ENCODE peak calls at places on chromosome 20, in nine cellular contexts. One of them, this sample, is unnamed.

GRCh38 chr20:49951160-49951559 is 15.0 kb downstream of the RNF114 start:
- DNase-seq in SK-N-SH: no peak
- DNase-seq in HT1080: peak
- DNase-seq in NCI-H69: no peak
- DNase-seq in stimulated activated CD8-positive, alpha-beta memory T cell treated with anti-CD3 and anti-CD28 coated beads, Interleukin-7, amount 100 ng/mL, for 1 hour: no peak
- DNase-seq in COR-L47: no peak
- DNase-seq in midbrain: no peak
- DNase-seq in NCI-H187 treated with DMSO at 0.1 percent for 48 hours: no peak
- DNase-seq in mucosa of gallbladder: no peak
- DNase-seq in this sample: no peak

GRCh38 chr20:10304474-10305046 is 85.9 kb downstream of the SNAP25 start:
- DNase-seq in SK-N-SH: no peak
- DNase-seq in HT1080: no peak
- DNase-seq in NCI-H69: no peak
- DNase-seq in stimulated activated CD8-positive, alpha-beta memory T cell treated with anti-CD3 and anti-CD28 coated beads, Interleukin-7, amount 100 ng/mL, for 1 hour: no peak
- DNase-seq in COR-L47: no peak
- DNase-seq in midbrain: no peak
- DNase-seq in NCI-H187 treated with DMSO at 0.1 percent for 48 hours: no peak
- DNase-seq in mucosa of gallbladder: no peak
- DNase-seq in this sample: no peak

GRCh38 chr20:9617940-9618339 is 103.5 kb downstream of the LAMP5 start:
- DNase-seq in SK-N-SH: peak
- DNase-seq in HT1080: peak
- DNase-seq in NCI-H69: peak
- DNase-seq in stimulated activated CD8-positive, alpha-beta memory T cell treated with anti-CD3 and anti-CD28 coated beads, Interleukin-7, amount 100 ng/mL, for 1 hour: no peak
- DNase-seq in COR-L47: peak
- DNase-seq in midbrain: peak
- DNase-seq in NCI-H187 treated with DMSO at 0.1 percent for 48 hours: peak
- DNase-seq in mucosa of gallbladder: peak
- DNase-seq in this sample: peak

GRCh38 chr20:23270427-23270911 is 80.1 kb upstream of the NXT1 start:
- DNase-seq in SK-N-SH: no peak
- DNase-seq in HT1080: peak
- DNase-seq in NCI-H69: peak
- DNase-seq in stimulated activated CD8-positive, alpha-beta memory T cell treated with anti-CD3 and anti-CD28 coated beads, Interleukin-7, amount 100 ng/mL, for 1 hour: no peak
- DNase-seq in COR-L47: no peak
- DNase-seq in midbrain: no peak
- DNase-seq in NCI-H187 treated with DMSO at 0.1 percent for 48 hours: no peak
- DNase-seq in mucosa of gallbladder: no peak
- DNase-seq in this sample: no peak

GRCh38 chr20:16970751-16971150 is 222.6 kb downstream of the OTOR start:
- DNase-seq in SK-N-SH: no peak
- DNase-seq in HT1080: no peak
- DNase-seq in NCI-H69: no peak
- DNase-seq in stimulated activated CD8-positive, alpha-beta memory T cell treated with anti-CD3 and anti-CD28 coated beads, Interleukin-7, amount 100 ng/mL, for 1 hour: no peak
- DNase-seq in COR-L47: no peak
- DNase-seq in midbrain: no peak
- DNase-seq in NCI-H187 treated with DMSO at 0.1 percent for 48 hours: no peak
- DNase-seq in mucosa of gallbladder: no peak
- DNase-seq in this sample: no peak

GRCh38 chr20:55782861-55783260 is 222.5 kb downstream of the CBLN4 start:
- DNase-seq in SK-N-SH: peak
- DNase-seq in HT1080: no peak
- DNase-seq in NCI-H69: peak
- DNase-seq in stimulated activated CD8-positive, alpha-beta memory T cell treated with anti-CD3 and anti-CD28 coated beads, Interleukin-7, amount 100 ng/mL, for 1 hour: no peak
- DNase-seq in COR-L47: no peak
- DNase-seq in midbrain: no peak
- DNase-seq in NCI-H187 treated with DMSO at 0.1 percent for 48 hours: peak
- DNase-seq in mucosa of gallbladder: no peak
- DNase-seq in this sample: peak

GRCh38 chr20:35954907-35955251 is 577 bp upstream of the SCAND1 start:
- DNase-seq in SK-N-SH: no peak
- DNase-seq in HT1080: no peak
- DNase-seq in NCI-H69: peak
- DNase-seq in stimulated activated CD8-positive, alpha-beta memory T cell treated with anti-CD3 and anti-CD28 coated beads, Interleukin-7, amount 100 ng/mL, for 1 hour: peak
- DNase-seq in COR-L47: no peak
- DNase-seq in midbrain: no peak
- DNase-seq in NCI-H187 treated with DMSO at 0.1 percent for 48 hours: no peak
- DNase-seq in mucosa of gallbladder: no peak
- DNase-seq in this sample: no peak

GRCh38 chr20:56801991-56802740 is 173.1 kb downstream of the TFAP2C start:
- DNase-seq in SK-N-SH: no peak
- DNase-seq in HT1080: no peak
- DNase-seq in NCI-H69: no peak
- DNase-seq in stimulated activated CD8-positive, alpha-beta memory T cell treated with anti-CD3 and anti-CD28 coated beads, Interleukin-7, amount 100 ng/mL, for 1 hour: no peak
- DNase-seq in COR-L47: no peak
- DNase-seq in midbrain: no peak
- DNase-seq in NCI-H187 treated with DMSO at 0.1 percent for 48 hours: no peak
- DNase-seq in mucosa of gallbladder: no peak
- DNase-seq in this sample: no peak

GRCh38 chr20:56974499-56975250 is 291.8 kb downstream of the BMP7 start:
- DNase-seq in SK-N-SH: no peak
- DNase-seq in HT1080: peak
- DNase-seq in NCI-H69: peak
- DNase-seq in stimulated activated CD8-positive, alpha-beta memory T cell treated with anti-CD3 and anti-CD28 coated beads, Interleukin-7, amount 100 ng/mL, for 1 hour: no peak
- DNase-seq in COR-L47: peak
- DNase-seq in midbrain: peak
- DNase-seq in NCI-H187 treated with DMSO at 0.1 percent for 48 hours: no peak
- DNase-seq in mucosa of gallbladder: no peak
- DNase-seq in this sample: peak

GRCh38 chr20:50467618-50468373 is 42.4 kb upstream of the PTPN1 start:
- DNase-seq in SK-N-SH: peak
- DNase-seq in HT1080: peak
- DNase-seq in NCI-H69: peak
- DNase-seq in stimulated activated CD8-positive, alpha-beta memory T cell treated with anti-CD3 and anti-CD28 coated beads, Interleukin-7, amount 100 ng/mL, for 1 hour: no peak
- DNase-seq in COR-L47: no peak
- DNase-seq in midbrain: peak
- DNase-seq in NCI-H187 treated with DMSO at 0.1 percent for 48 hours: no peak
- DNase-seq in mucosa of gallbladder: peak
- DNase-seq in this sample: peak

GRCh38 chr20:41213150-41213820 is 75.9 kb downstream of the PLCG1 start:
- DNase-seq in SK-N-SH: peak
- DNase-seq in HT1080: peak
- DNase-seq in NCI-H69: peak
- DNase-seq in stimulated activated CD8-positive, alpha-beta memory T cell treated with anti-CD3 and anti-CD28 coated beads, Interleukin-7, amount 100 ng/mL, for 1 hour: no peak
- DNase-seq in COR-L47: peak
- DNase-seq in midbrain: peak
- DNase-seq in NCI-H187 treated with DMSO at 0.1 percent for 48 hours: no peak
- DNase-seq in mucosa of gallbladder: no peak
- DNase-seq in this sample: peak

GRCh38 chr20:53609501-53610445 is 16.1 kb upstream of the ZNF217 start:
- DNase-seq in SK-N-SH: no peak
- DNase-seq in HT1080: no peak
- DNase-seq in NCI-H69: no peak
- DNase-seq in stimulated activated CD8-positive, alpha-beta memory T cell treated with anti-CD3 and anti-CD28 coated beads, Interleukin-7, amount 100 ng/mL, for 1 hour: peak
- DNase-seq in COR-L47: no peak
- DNase-seq in midbrain: no peak
- DNase-seq in NCI-H187 treated with DMSO at 0.1 percent for 48 hours: peak
- DNase-seq in mucosa of gallbladder: peak
- DNase-seq in this sample: no peak

GRCh38 chr20:18397090-18397489 is 69.7 kb downstream of the DZANK1 start:
- DNase-seq in SK-N-SH: no peak
- DNase-seq in HT1080: no peak
- DNase-seq in NCI-H69: no peak
- DNase-seq in stimulated activated CD8-positive, alpha-beta memory T cell treated with anti-CD3 and anti-CD28 coated beads, Interleukin-7, amount 100 ng/mL, for 1 hour: no peak
- DNase-seq in COR-L47: no peak
- DNase-seq in midbrain: no peak
- DNase-seq in NCI-H187 treated with DMSO at 0.1 percent for 48 hours: no peak
- DNase-seq in mucosa of gallbladder: no peak
- DNase-seq in this sample: no peak

GRCh38 chr20:59813948-59814834 is 119.2 kb downstream of the SYCP2 start:
- DNase-seq in SK-N-SH: no peak
- DNase-seq in HT1080: no peak
- DNase-seq in NCI-H69: no peak
- DNase-seq in stimulated activated CD8-positive, alpha-beta memory T cell treated with anti-CD3 and anti-CD28 coated beads, Interleukin-7, amount 100 ng/mL, for 1 hour: no peak
- DNase-seq in COR-L47: no peak
- DNase-seq in midbrain: no peak
- DNase-seq in NCI-H187 treated with DMSO at 0.1 percent for 48 hours: no peak
- DNase-seq in mucosa of gallbladder: peak
- DNase-seq in this sample: no peak

GRCh38 chr20:45359406-45360148 is 3.4 kb upstream of the SYS1 start:
- DNase-seq in SK-N-SH: no peak
- DNase-seq in HT1080: peak
- DNase-seq in NCI-H69: no peak
- DNase-seq in stimulated activated CD8-positive, alpha-beta memory T cell treated with anti-CD3 and anti-CD28 coated beads, Interleukin-7, amount 100 ng/mL, for 1 hour: no peak
- DNase-seq in COR-L47: no peak
- DNase-seq in midbrain: no peak
- DNase-seq in NCI-H187 treated with DMSO at 0.1 percent for 48 hours: no peak
- DNase-seq in mucosa of gallbladder: peak
- DNase-seq in this sample: no peak

GRCh38 chr20:17343091-17343490 is 116.3 kb downstream of the PCSK2 start:
- DNase-seq in SK-N-SH: no peak
- DNase-seq in HT1080: no peak
- DNase-seq in NCI-H69: no peak
- DNase-seq in stimulated activated CD8-positive, alpha-beta memory T cell treated with anti-CD3 and anti-CD28 coated beads, Interleukin-7, amount 100 ng/mL, for 1 hour: no peak
- DNase-seq in COR-L47: no peak
- DNase-seq in midbrain: no peak
- DNase-seq in NCI-H187 treated with DMSO at 0.1 percent for 48 hours: no peak
- DNase-seq in mucosa of gallbladder: no peak
- DNase-seq in this sample: no peak

GRCh38 chr20:50286609-50287008 is 96.0 kb downstream of the CEBPB start:
- DNase-seq in SK-N-SH: peak
- DNase-seq in HT1080: no peak
- DNase-seq in NCI-H69: no peak
- DNase-seq in stimulated activated CD8-positive, alpha-beta memory T cell treated with anti-CD3 and anti-CD28 coated beads, Interleukin-7, amount 100 ng/mL, for 1 hour: no peak
- DNase-seq in COR-L47: no peak
- DNase-seq in midbrain: no peak
- DNase-seq in NCI-H187 treated with DMSO at 0.1 percent for 48 hours: no peak
- DNase-seq in mucosa of gallbladder: peak
- DNase-seq in this sample: peak

GRCh38 chr20:54132612-54133433 is 41.0 kb downstream of the CYP24A1 start:
- DNase-seq in SK-N-SH: no peak
- DNase-seq in HT1080: peak
- DNase-seq in NCI-H69: no peak
- DNase-seq in stimulated activated CD8-positive, alpha-beta memory T cell treated with anti-CD3 and anti-CD28 coated beads, Interleukin-7, amount 100 ng/mL, for 1 hour: no peak
- DNase-seq in COR-L47: no peak
- DNase-seq in midbrain: no peak
- DNase-seq in NCI-H187 treated with DMSO at 0.1 percent for 48 hours: peak
- DNase-seq in mucosa of gallbladder: no peak
- DNase-seq in this sample: no peak

GRCh38 chr20:57471496-57472210 is 53.3 kb downstream of the CTCFL start:
- DNase-seq in SK-N-SH: no peak
- DNase-seq in HT1080: no peak
- DNase-seq in NCI-H69: no peak
- DNase-seq in stimulated activated CD8-positive, alpha-beta memory T cell treated with anti-CD3 and anti-CD28 coated beads, Interleukin-7, amount 100 ng/mL, for 1 hour: no peak
- DNase-seq in COR-L47: no peak
- DNase-seq in midbrain: no peak
- DNase-seq in NCI-H187 treated with DMSO at 0.1 percent for 48 hours: no peak
- DNase-seq in mucosa of gallbladder: no peak
- DNase-seq in this sample: no peak

GRCh38 chr20:18847226-18847625 is 33.6 kb downstream of the SCP2D1 start:
- DNase-seq in SK-N-SH: no peak
- DNase-seq in HT1080: peak
- DNase-seq in NCI-H69: no peak
- DNase-seq in stimulated activated CD8-positive, alpha-beta memory T cell treated with anti-CD3 and anti-CD28 coated beads, Interleukin-7, amount 100 ng/mL, for 1 hour: no peak
- DNase-seq in COR-L47: no peak
- DNase-seq in midbrain: no peak
- DNase-seq in NCI-H187 treated with DMSO at 0.1 percent for 48 hours: no peak
- DNase-seq in mucosa of gallbladder: no peak
- DNase-seq in this sample: no peak

GRCh38 chr20:23515250-23515939 is 24.5 kb downstream of the CST8 start:
- DNase-seq in SK-N-SH: no peak
- DNase-seq in HT1080: no peak
- DNase-seq in NCI-H69: no peak
- DNase-seq in stimulated activated CD8-positive, alpha-beta memory T cell treated with anti-CD3 and anti-CD28 coated beads, Interleukin-7, amount 100 ng/mL, for 1 hour: no peak
- DNase-seq in COR-L47: no peak
- DNase-seq in midbrain: no peak
- DNase-seq in NCI-H187 treated with DMSO at 0.1 percent for 48 hours: no peak
- DNase-seq in mucosa of gallbladder: no peak
- DNase-seq in this sample: no peak

GRCh38 chr20:32649697-32650471 is 23.9 kb downstream of the C20orf203 start:
- DNase-seq in SK-N-SH: no peak
- DNase-seq in HT1080: no peak
- DNase-seq in NCI-H69: peak
- DNase-seq in stimulated activated CD8-positive, alpha-beta memory T cell treated with anti-CD3 and anti-CD28 coated beads, Interleukin-7, amount 100 ng/mL, for 1 hour: no peak
- DNase-seq in COR-L47: no peak
- DNase-seq in midbrain: no peak
- DNase-seq in NCI-H187 treated with DMSO at 0.1 percent for 48 hours: no peak
- DNase-seq in mucosa of gallbladder: no peak
- DNase-seq in this sample: no peak

GRCh38 chr20:21136015-21136732 is 10.3 kb downstream of the KIZ start:
- DNase-seq in SK-N-SH: no peak
- DNase-seq in HT1080: no peak
- DNase-seq in NCI-H69: no peak
- DNase-seq in stimulated activated CD8-positive, alpha-beta memory T cell treated with anti-CD3 and anti-CD28 coated beads, Interleukin-7, amount 100 ng/mL, for 1 hour: no peak
- DNase-seq in COR-L47: no peak
- DNase-seq in midbrain: no peak
- DNase-seq in NCI-H187 treated with DMSO at 0.1 percent for 48 hours: no peak
- DNase-seq in mucosa of gallbladder: no peak
- DNase-seq in this sample: no peak

GRCh38 chr20:55251170-55251569 is 754.1 kb downstream of the CBLN4 start:
- DNase-seq in SK-N-SH: no peak
- DNase-seq in HT1080: no peak
- DNase-seq in NCI-H69: no peak
- DNase-seq in stimulated activated CD8-positive, alpha-beta memory T cell treated with anti-CD3 and anti-CD28 coated beads, Interleukin-7, amount 100 ng/mL, for 1 hour: no peak
- DNase-seq in COR-L47: no peak
- DNase-seq in midbrain: no peak
- DNase-seq in NCI-H187 treated with DMSO at 0.1 percent for 48 hours: no peak
- DNase-seq in mucosa of gallbladder: no peak
- DNase-seq in this sample: no peak

GRCh38 chr20:54068966-54069365 is 1.4 kb downstream of the BCAS1 start:
- DNase-seq in SK-N-SH: no peak
- DNase-seq in HT1080: no peak
- DNase-seq in NCI-H69: no peak
- DNase-seq in stimulated activated CD8-positive, alpha-beta memory T cell treated with anti-CD3 and anti-CD28 coated beads, Interleukin-7, amount 100 ng/mL, for 1 hour: no peak
- DNase-seq in COR-L47: no peak
- DNase-seq in midbrain: no peak
- DNase-seq in NCI-H187 treated with DMSO at 0.1 percent for 48 hours: no peak
- DNase-seq in mucosa of gallbladder: no peak
- DNase-seq in this sample: no peak

GRCh38 chr20:15702161-15702560 is 871.1 kb downstream of the KIF16B start:
- DNase-seq in SK-N-SH: no peak
- DNase-seq in HT1080: peak
- DNase-seq in NCI-H69: no peak
- DNase-seq in stimulated activated CD8-positive, alpha-beta memory T cell treated with anti-CD3 and anti-CD28 coated beads, Interleukin-7, amount 100 ng/mL, for 1 hour: no peak
- DNase-seq in COR-L47: no peak
- DNase-seq in midbrain: no peak
- DNase-seq in NCI-H187 treated with DMSO at 0.1 percent for 48 hours: no peak
- DNase-seq in mucosa of gallbladder: no peak
- DNase-seq in this sample: no peak

This sample was measured in BE2C.